ENCODE peak calls at places on chromosomes 13 and 19, in four cellular contexts. One of them, this sample, is unnamed.

GRCh38 chr19:49340069-49340864 is 5.1 kb downstream of the CD37 start:
- DNase-seq in activated CD4-positive, CD25-positive, alpha-beta regulatory T cell: no peak
- DNase-seq in GF-D8: no peak
- DNase-seq in stimulated activated CD4-positive, alpha-beta T cell treated with anti-CD3 and anti-CD28 coated beads, Interleukin-2, amount 100 ng/mL, for 48 hours: no peak
- DNase-seq in this sample: peak

GRCh38 chr13:61592489-61592888 is 176.8 kb upstream of the PCDH20 start:
- DNase-seq in GF-D8: no peak
- DNase-seq in stimulated activated CD4-positive, alpha-beta T cell treated with anti-CD3 and anti-CD28 coated beads, Interleukin-2, amount 100 ng/mL, for 48 hours: no peak
- DNase-seq in activated CD4-positive, CD25-positive, alpha-beta regulatory T cell: no peak
- DNase-seq in this sample: no peak

GRCh38 chr19:20912973-20913372 is 10.1 kb upstream of the ZNF85 start:
- DNase-seq in activated CD4-positive, CD25-positive, alpha-beta regulatory T cell: no peak
- DNase-seq in stimulated activated CD4-positive, alpha-beta T cell treated with anti-CD3 and anti-CD28 coated beads, Interleukin-2, amount 100 ng/mL, for 48 hours: no peak
- DNase-seq in GF-D8: no peak
- DNase-seq in this sample: no peak

GRCh38 chr13:52432456-52432855 is 18.0 kb downstream of the VPS36 start:
- DNase-seq in GF-D8: no peak
- DNase-seq in stimulated activated CD4-positive, alpha-beta T cell treated with anti-CD3 and anti-CD28 coated beads, Interleukin-2, amount 100 ng/mL, for 48 hours: no peak
- DNase-seq in activated CD4-positive, CD25-positive, alpha-beta regulatory T cell: no peak
- DNase-seq in this sample: no peak

GRCh38 chr19:52734340-52734892 is 428 bp downstream of the ZNF611 start:
- DNase-seq in activated CD4-positive, CD25-positive, alpha-beta regulatory T cell: no peak
- DNase-seq in GF-D8: no peak
- DNase-seq in stimulated activated CD4-positive, alpha-beta T cell treated with anti-CD3 and anti-CD28 coated beads, Interleukin-2, amount 100 ng/mL, for 48 hours: peak
- DNase-seq in this sample: peak

GRCh38 chr19:28397311-28397710 is 815.6 kb downstream of the UQCRFS1 start:
- DNase-seq in GF-D8: no peak
- DNase-seq in stimulated activated CD4-positive, alpha-beta T cell treated with anti-CD3 and anti-CD28 coated beads, Interleukin-2, amount 100 ng/mL, for 48 hours: no peak
- DNase-seq in activated CD4-positive, CD25-positive, alpha-beta regulatory T cell: no peak
- DNase-seq in this sample: no peak

GRCh38 chr19:58581227-58582141 is 8.3 kb upstream of the MZF1 start:
- DNase-seq in stimulated activated CD4-positive, alpha-beta T cell treated with anti-CD3 and anti-CD28 coated beads, Interleukin-2, amount 100 ng/mL, for 48 hours: peak
- DNase-seq in GF-D8: no peak
- DNase-seq in activated CD4-positive, CD25-positive, alpha-beta regulatory T cell: no peak
- DNase-seq in this sample: peak

GRCh38 chr13:76852991-76853390 is 33.2 kb downstream of the KCTD12 start:
- DNase-seq in activated CD4-positive, CD25-positive, alpha-beta regulatory T cell: no peak
- DNase-seq in stimulated activated CD4-positive, alpha-beta T cell treated with anti-CD3 and anti-CD28 coated beads, Interleukin-2, amount 100 ng/mL, for 48 hours: no peak
- DNase-seq in GF-D8: no peak
- DNase-seq in this sample: no peak

GRCh38 chr19:7860902-7861618 is 13.1 kb downstream of the PRR36 start:
- DNase-seq in GF-D8: no peak
- DNase-seq in stimulated activated CD4-positive, alpha-beta T cell treated with anti-CD3 and anti-CD28 coated beads, Interleukin-2, amount 100 ng/mL, for 48 hours: no peak
- DNase-seq in activated CD4-positive, CD25-positive, alpha-beta regulatory T cell: no peak
- DNase-seq in this sample: no peak

GRCh38 chr19:5058456-5059190 is 89.7 kb downstream of the KDM4B start:
- DNase-seq in activated CD4-positive, CD25-positive, alpha-beta regulatory T cell: no peak
- DNase-seq in GF-D8: no peak
- DNase-seq in stimulated activated CD4-positive, alpha-beta T cell treated with anti-CD3 and anti-CD28 coated beads, Interleukin-2, amount 100 ng/mL, for 48 hours: no peak
- DNase-seq in this sample: no peak